ENCODE peak calls at places on chromosome 20, in seven cellular contexts. One of them, this sample, is unnamed.

GRCh38 chr20:1663917-1664316 is 6.3 kb upstream of the SIRPG start:
- DNase-seq in CD8-positive, alpha-beta T cell: no peak
- DNase-seq in psoas muscle: no peak
- DNase-seq in neuronal stem cell: no peak
- DNase-seq in right lobe of liver: no peak
- DNase-seq in aorta: no peak
- DNase-seq in Panc1: no peak
- DNase-seq in this sample: no peak

GRCh38 chr20:22583773-22584629 is at the start of gene FOXA2:
- DNase-seq in psoas muscle: no peak
- DNase-seq in Panc1: no peak
- DNase-seq in neuronal stem cell: no peak
- DNase-seq in CD8-positive, alpha-beta T cell: no peak
- DNase-seq in aorta: no peak
- DNase-seq in right lobe of liver: peak
- DNase-seq in this sample: peak

GRCh38 chr20:48738399-48739304 is 89.1 kb downstream of the PREX1 start:
- DNase-seq in CD8-positive, alpha-beta T cell: peak
- DNase-seq in psoas muscle: no peak
- DNase-seq in right lobe of liver: no peak
- DNase-seq in Panc1: no peak
- DNase-seq in aorta: no peak
- DNase-seq in neuronal stem cell: no peak
- DNase-seq in this sample: no peak

GRCh38 chr20:34355427-34355826 is 7.6 kb upstream of the ITCH start:
- DNase-seq in CD8-positive, alpha-beta T cell: no peak
- DNase-seq in neuronal stem cell: no peak
- DNase-seq in aorta: no peak
- DNase-seq in right lobe of liver: no peak
- DNase-seq in Panc1: no peak
- DNase-seq in psoas muscle: no peak
- DNase-seq in this sample: no peak

GRCh38 chr20:61655591-61655990 is 403.5 kb downstream of the CDH4 start:
- DNase-seq in psoas muscle: no peak
- DNase-seq in Panc1: no peak
- DNase-seq in neuronal stem cell: no peak
- DNase-seq in right lobe of liver: peak
- DNase-seq in CD8-positive, alpha-beta T cell: no peak
- DNase-seq in aorta: no peak
- DNase-seq in this sample: no peak

GRCh38 chr20:36491901-36492617 is 49.3 kb upstream of the MYL9 start:
- DNase-seq in Panc1: no peak
- DNase-seq in aorta: no peak
- DNase-seq in right lobe of liver: no peak
- DNase-seq in neuronal stem cell: no peak
- DNase-seq in psoas muscle: no peak
- DNase-seq in CD8-positive, alpha-beta T cell: peak
- DNase-seq in this sample: peak

GRCh38 chr20:60586417-60587105 is 628.3 kb downstream of the CDH26 start:
- DNase-seq in CD8-positive, alpha-beta T cell: no peak
- DNase-seq in right lobe of liver: no peak
- DNase-seq in aorta: no peak
- DNase-seq in Panc1: no peak
- DNase-seq in neuronal stem cell: no peak
- DNase-seq in psoas muscle: no peak
- DNase-seq in this sample: no peak

GRCh38 chr20:13430346-13431002 is 208.3 kb downstream of the TASP1 start:
- DNase-seq in right lobe of liver: no peak
- DNase-seq in psoas muscle: no peak
- DNase-seq in Panc1: no peak
- DNase-seq in aorta: no peak
- DNase-seq in CD8-positive, alpha-beta T cell: no peak
- DNase-seq in neuronal stem cell: no peak
- DNase-seq in this sample: no peak

GRCh38 chr20:63064745-63065711 is 58.3 kb upstream of the BHLHE23 start:
- DNase-seq in psoas muscle: no peak
- DNase-seq in aorta: peak
- DNase-seq in right lobe of liver: peak
- DNase-seq in Panc1: no peak
- DNase-seq in neuronal stem cell: no peak
- DNase-seq in CD8-positive, alpha-beta T cell: no peak
- DNase-seq in this sample: no peak

GRCh38 chr20:35253010-35253409 is 24.9 kb downstream of the MMP24OS start:
- DNase-seq in Panc1: no peak
- DNase-seq in aorta: no peak
- DNase-seq in right lobe of liver: no peak
- DNase-seq in neuronal stem cell: no peak
- DNase-seq in psoas muscle: no peak
- DNase-seq in CD8-positive, alpha-beta T cell: no peak
- DNase-seq in this sample: no peak

GRCh38 chr20:53622247-53623114 is 28.8 kb upstream of the ZNF217 start:
- DNase-seq in right lobe of liver: peak
- DNase-seq in Panc1: no peak
- DNase-seq in psoas muscle: no peak
- DNase-seq in neuronal stem cell: no peak
- DNase-seq in CD8-positive, alpha-beta T cell: no peak
- DNase-seq in aorta: no peak
- DNase-seq in this sample: no peak

GRCh38 chr20:32830437-32830836 is 10.7 kb downstream of the MAPRE1 start:
- DNase-seq in psoas muscle: no peak
- DNase-seq in right lobe of liver: no peak
- DNase-seq in neuronal stem cell: no peak
- DNase-seq in aorta: no peak
- DNase-seq in CD8-positive, alpha-beta T cell: no peak
- DNase-seq in Panc1: no peak
- DNase-seq in this sample: peak

GRCh38 chr20:43681991-43682410 is 15.1 kb downstream of the MYBL2 start:
- DNase-seq in Panc1: no peak
- DNase-seq in CD8-positive, alpha-beta T cell: no peak
- DNase-seq in psoas muscle: no peak
- DNase-seq in aorta: no peak
- DNase-seq in neuronal stem cell: no peak
- DNase-seq in right lobe of liver: no peak
- DNase-seq in this sample: peak

GRCh38 chr20:62599216-62600110 is 42.8 kb upstream of the SLCO4A1 start:
- DNase-seq in aorta: no peak
- DNase-seq in neuronal stem cell: no peak
- DNase-seq in Panc1: no peak
- DNase-seq in psoas muscle: peak
- DNase-seq in right lobe of liver: no peak
- DNase-seq in CD8-positive, alpha-beta T cell: no peak
- DNase-seq in this sample: no peak

GRCh38 chr20:63260943-63261807 is 6.9 kb upstream of the NKAIN4 start:
- DNase-seq in CD8-positive, alpha-beta T cell: no peak
- DNase-seq in Panc1: no peak
- DNase-seq in aorta: no peak
- DNase-seq in neuronal stem cell: no peak
- DNase-seq in psoas muscle: no peak
- DNase-seq in right lobe of liver: no peak
- DNase-seq in this sample: no peak

GRCh38 chr20:63471002-63471718 is 1.3 kb downstream of the KCNQ2 start:
- DNase-seq in right lobe of liver: no peak
- DNase-seq in aorta: no peak
- DNase-seq in Panc1: no peak
- DNase-seq in CD8-positive, alpha-beta T cell: no peak
- DNase-seq in psoas muscle: no peak
- DNase-seq in neuronal stem cell: no peak
- DNase-seq in this sample: no peak

GRCh38 chr20:44361021-44361420 is 5.5 kb downstream of the HNF4A start:
- DNase-seq in CD8-positive, alpha-beta T cell: no peak
- DNase-seq in psoas muscle: no peak
- DNase-seq in right lobe of liver: no peak
- DNase-seq in Panc1: no peak
- DNase-seq in neuronal stem cell: no peak
- DNase-seq in aorta: no peak
- DNase-seq in this sample: no peak

GRCh38 chr20:10225439-10226080 is 6.9 kb downstream of the SNAP25 start:
- DNase-seq in psoas muscle: no peak
- DNase-seq in CD8-positive, alpha-beta T cell: no peak
- DNase-seq in neuronal stem cell: no peak
- DNase-seq in right lobe of liver: no peak
- DNase-seq in aorta: no peak
- DNase-seq in Panc1: no peak
- DNase-seq in this sample: no peak

GRCh38 chr20:17845701-17846475 is 122.7 kb downstream of the SNX5 start:
- DNase-seq in psoas muscle: no peak
- DNase-seq in neuronal stem cell: no peak
- DNase-seq in CD8-positive, alpha-beta T cell: no peak
- DNase-seq in aorta: no peak
- DNase-seq in Panc1: no peak
- DNase-seq in right lobe of liver: no peak
- DNase-seq in this sample: peak

GRCh38 chr20:37915800-37916570 is 13.1 kb downstream of the VSTM2L start:
- DNase-seq in CD8-positive, alpha-beta T cell: no peak
- DNase-seq in Panc1: no peak
- DNase-seq in right lobe of liver: no peak
- DNase-seq in aorta: no peak
- DNase-seq in psoas muscle: no peak
- DNase-seq in neuronal stem cell: no peak
- DNase-seq in this sample: no peak

GRCh38 chr20:6613280-6613861 is 154.1 kb upstream of the BMP2 start:
- DNase-seq in neuronal stem cell: no peak
- DNase-seq in right lobe of liver: no peak
- DNase-seq in aorta: no peak
- DNase-seq in psoas muscle: no peak
- DNase-seq in Panc1: no peak
- DNase-seq in CD8-positive, alpha-beta T cell: no peak
- DNase-seq in this sample: no peak

GRCh38 chr20:13251556-13251955 is 30.5 kb downstream of the ISM1 start:
- DNase-seq in right lobe of liver: no peak
- DNase-seq in CD8-positive, alpha-beta T cell: no peak
- DNase-seq in aorta: no peak
- DNase-seq in Panc1: no peak
- DNase-seq in neuronal stem cell: no peak
- DNase-seq in psoas muscle: no peak
- DNase-seq in this sample: no peak

GRCh38 chr20:44714701-44715494 is at the start of gene CCN5:
- DNase-seq in CD8-positive, alpha-beta T cell: no peak
- DNase-seq in neuronal stem cell: no peak
- DNase-seq in aorta: peak
- DNase-seq in right lobe of liver: peak
- DNase-seq in psoas muscle: peak
- DNase-seq in Panc1: peak
- DNase-seq in this sample: peak

GRCh38 chr20:58219342-58219700 is 9.1 kb downstream of the ANKRD60 start:
- DNase-seq in neuronal stem cell: no peak
- DNase-seq in Panc1: no peak
- DNase-seq in psoas muscle: no peak
- DNase-seq in CD8-positive, alpha-beta T cell: no peak
- DNase-seq in right lobe of liver: no peak
- DNase-seq in aorta: no peak
- DNase-seq in this sample: no peak
- H3K27ac ChIP-seq in neuronal stem cell: no peak
- H3K27ac ChIP-seq in Panc1: no peak
- H3K27ac ChIP-seq in psoas muscle: no peak
- H3K27ac ChIP-seq in CD8-positive, alpha-beta T cell: no peak
- H3K27ac ChIP-seq in right lobe of liver: no peak
- H3K27ac ChIP-seq in aorta: no peak
- H3K27ac ChIP-seq in this sample: no peak

GRCh38 chr20:50260480-50261221 is 70.0 kb downstream of the CEBPB start:
- DNase-seq in aorta: no peak
- DNase-seq in psoas muscle: no peak
- DNase-seq in Panc1: no peak
- DNase-seq in right lobe of liver: no peak
- DNase-seq in neuronal stem cell: no peak
- DNase-seq in CD8-positive, alpha-beta T cell: no peak
- DNase-seq in this sample: no peak
- H3K27ac ChIP-seq in aorta: no peak
- H3K27ac ChIP-seq in psoas muscle: no peak
- H3K27ac ChIP-seq in Panc1: no peak
- H3K27ac ChIP-seq in right lobe of liver: peak
- H3K27ac ChIP-seq in neuronal stem cell: no peak
- H3K27ac ChIP-seq in CD8-positive, alpha-beta T cell: no peak
- H3K27ac ChIP-seq in this sample: peak

GRCh38 chr20:50746138-50746940 is 15.0 kb downstream of the PARD6B start:
- DNase-seq in aorta: no peak
- DNase-seq in neuronal stem cell: no peak
- DNase-seq in psoas muscle: no peak
- DNase-seq in CD8-positive, alpha-beta T cell: no peak
- DNase-seq in right lobe of liver: no peak
- DNase-seq in Panc1: no peak
- DNase-seq in this sample: no peak
- H3K27ac ChIP-seq in aorta: no peak
- H3K27ac ChIP-seq in neuronal stem cell: no peak
- H3K27ac ChIP-seq in psoas muscle: peak
- H3K27ac ChIP-seq in CD8-positive, alpha-beta T cell: no peak
- H3K27ac ChIP-seq in right lobe of liver: peak
- H3K27ac ChIP-seq in Panc1: peak
- H3K27ac ChIP-seq in this sample: peak

DNA sequence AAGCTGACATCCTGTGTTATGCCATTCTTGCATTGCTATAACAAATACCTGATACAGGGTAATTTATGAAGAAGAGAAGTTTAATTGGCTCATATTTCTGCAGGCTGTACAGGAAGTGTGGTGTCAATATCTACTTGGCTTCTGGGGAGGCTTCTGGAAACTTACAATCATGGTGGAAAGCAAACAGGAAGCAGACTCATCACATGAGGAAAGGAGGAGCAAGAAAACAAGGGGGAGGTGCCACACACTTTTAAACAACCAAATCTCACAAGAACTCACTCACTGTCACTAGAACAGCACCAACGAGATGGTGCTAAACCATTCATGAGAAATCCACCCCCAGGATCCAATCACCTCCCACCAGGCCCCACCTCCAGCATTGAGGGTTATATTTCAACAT is 143.1 kb upstream of the GGTLC1 start:
- DNase-seq in aorta: no peak
- DNase-seq in neuronal stem cell: no peak
- DNase-seq in Panc1: no peak
- DNase-seq in right lobe of liver: no peak
- DNase-seq in psoas muscle: no peak
- DNase-seq in CD8-positive, alpha-beta T cell: no peak
- DNase-seq in this sample: no peak
- H3K27ac ChIP-seq in aorta: no peak
- H3K27ac ChIP-seq in neuronal stem cell: no peak
- H3K27ac ChIP-seq in Panc1: no peak
- H3K27ac ChIP-seq in right lobe of liver: no peak
- H3K27ac ChIP-seq in psoas muscle: no peak
- H3K27ac ChIP-seq in CD8-positive, alpha-beta T cell: no peak
- H3K27ac ChIP-seq in this sample: no peak